ENCODE peak calls at places on chromosomes 4 and X, in five cellular contexts. U, D, B, X and E are unnamed samples.
A peak's percentile ranks its signal among the peaks of the same experiment; 100 is the strongest.

GRCh38 chrX:147917700-147918694 is 6.3 kb downstream of the FMR1 start:
- DNase-seq in D (no peak), X (no peak), U (peak; percentile 1), B (peak; percentile 46), E (no peak)

GRCh38 chr4:101421393-101421792 is 74.1 kb upstream of the PPP3CA start:
- DNase-seq in D (no peak), X (no peak), B (no peak), U (no peak), E (no peak)

GRCh38 chr4:133130171-133130570 is 18.9 kb upstream of the PCDH10 start:
- DNase-seq in D (no peak), X (no peak), U (peak; percentile 13), B (peak; percentile 59), E (no peak)

GRCh38 chr4:141058739-141059507 is 74.3 kb downstream of the RNF150 start:
- DNase-seq in U (no peak), B (peak; percentile 73), X (no peak), D (no peak), E (no peak)

GRCh38 chr4:41541697-41542096 is 3.7 kb downstream of the LIMCH1 start:
- DNase-seq in X (peak; percentile 30), U (no peak), B (no peak), D (no peak), E (peak; percentile 43)

GRCh38 chr4:115454228-115454627 is 340.8 kb upstream of the NDST4 start:
- DNase-seq in B (no peak), D (no peak), X (no peak), U (no peak), E (no peak)

GRCh38 chr4:95267081-95267480 is 281.7 kb downstream of the UNC5C start:
- DNase-seq in B (peak; percentile 83), X (no peak), U (peak; percentile 65), D (no peak), E (no peak)

GRCh38 chr4:7402526-7402925 is 32.2 kb downstream of the PSAPL1 start:
- DNase-seq in D (no peak), B (no peak), X (no peak), U (no peak), E (no peak)

GRCh38 chr4:183012862-183013855 is 85.9 kb upstream of the WWC2 start:
- DNase-seq in U (no peak), X (no peak), B (no peak), D (no peak), E (no peak)

GRCh38 chr4:153651041-153651960 is 32.8 kb upstream of the TLR2 start:
- DNase-seq in D (no peak), X (peak; percentile 55), B (peak; percentile 73), U (peak; percentile 41), E (peak; percentile 45)

GRCh38 chrX:155747520-155747919 is 133.6 kb upstream of the VAMP7 start:
- DNase-seq in D (no peak), U (peak; percentile 30), X (peak; percentile 51), B (peak; percentile 22), E (peak; percentile 27)

GRCh38 chr4:15144249-15144966 is 142.1 kb downstream of the CPEB2 start:
- DNase-seq in X (no peak), B (peak; percentile 28), D (no peak), U (no peak), E (no peak)

GRCh38 chr4:111323496-111323895 is 700.6 kb upstream of the PITX2 start:
- DNase-seq in B (peak; percentile 81), U (peak; percentile 40), X (no peak), D (no peak), E (no peak)

GRCh38 chrX:38060331-38060878 is 54.1 kb downstream of the SYTL5 start:
- DNase-seq in X (no peak), B (peak; percentile 31), U (peak; percentile 44), D (no peak), E (no peak)

GRCh38 chr4:60366661-60367060 is 833.5 kb upstream of the ADGRL3 start:
- DNase-seq in U (no peak), X (no peak), D (no peak), B (no peak), E (no peak)

GRCh38 chrX:19874391-19875050 is 12.9 kb downstream of the SH3KBP1 start:
- DNase-seq in X (no peak), U (no peak), D (no peak), B (no peak), E (no peak)